ENCODE peak calls at places on chromosomes 13 and 19, in four cellular contexts. One of them, this sample, is unnamed.

GRCh38 chr13:43244482-43244881 is 221.1 kb downstream of the DNAJC15 start:
- DNase-seq in activated CD4-positive, alpha-beta T cell treated with anti-CD3 and anti-CD28 coated beads, Interleukin-2, amount 10 ng/mL, durations not matched to agents 7 days and 5 days: no peak
- DNase-seq in CD4-positive, CD25-positive, alpha-beta regulatory T cell: no peak
- DNase-seq in body of pancreas: no peak
- DNase-seq in this sample: no peak

GRCh38 chr19:28345811-28346210 is 867.1 kb downstream of the UQCRFS1 start:
- DNase-seq in activated CD4-positive, alpha-beta T cell treated with anti-CD3 and anti-CD28 coated beads, Interleukin-2, amount 10 ng/mL, durations not matched to agents 7 days and 5 days: no peak
- DNase-seq in CD4-positive, CD25-positive, alpha-beta regulatory T cell: no peak
- DNase-seq in body of pancreas: no peak
- DNase-seq in this sample: no peak

GRCh38 chr13:44972956-44973581 is 16.2 kb downstream of the NUFIP1 start:
- DNase-seq in CD4-positive, CD25-positive, alpha-beta regulatory T cell: peak; percentile 16
- DNase-seq in activated CD4-positive, alpha-beta T cell treated with anti-CD3 and anti-CD28 coated beads, Interleukin-2, amount 10 ng/mL, durations not matched to agents 7 days and 5 days: no peak
- DNase-seq in body of pancreas: no peak
- DNase-seq in this sample: no peak

GRCh38 chr13:44249439-44249838 is 124.2 kb upstream of the SERP2 start:
- DNase-seq in activated CD4-positive, alpha-beta T cell treated with anti-CD3 and anti-CD28 coated beads, Interleukin-2, amount 10 ng/mL, durations not matched to agents 7 days and 5 days: no peak
- DNase-seq in CD4-positive, CD25-positive, alpha-beta regulatory T cell: no peak
- DNase-seq in body of pancreas: peak; percentile 55
- DNase-seq in this sample: peak; percentile 66

GRCh38 chr19:56671613-56671994 is at the start of gene ZNF835:
- DNase-seq in CD4-positive, CD25-positive, alpha-beta regulatory T cell: peak; percentile 61
- DNase-seq in activated CD4-positive, alpha-beta T cell treated with anti-CD3 and anti-CD28 coated beads, Interleukin-2, amount 10 ng/mL, durations not matched to agents 7 days and 5 days: peak; percentile 82
- DNase-seq in body of pancreas: peak; percentile 90
- DNase-seq in this sample: peak; percentile 79

GRCh38 chr13:113461022-113461751 is 7.9 kb upstream of the ADPRHL1 start:
- DNase-seq in activated CD4-positive, alpha-beta T cell treated with anti-CD3 and anti-CD28 coated beads, Interleukin-2, amount 10 ng/mL, durations not matched to agents 7 days and 5 days: no peak
- DNase-seq in CD4-positive, CD25-positive, alpha-beta regulatory T cell: no peak
- DNase-seq in body of pancreas: no peak
- DNase-seq in this sample: no peak

GRCh38 chr19:40671404-40671803 is 19.0 kb downstream of the NUMBL start:
- DNase-seq in body of pancreas: no peak
- DNase-seq in activated CD4-positive, alpha-beta T cell treated with anti-CD3 and anti-CD28 coated beads, Interleukin-2, amount 10 ng/mL, durations not matched to agents 7 days and 5 days: no peak
- DNase-seq in CD4-positive, CD25-positive, alpha-beta regulatory T cell: no peak
- DNase-seq in this sample: no peak

GRCh38 chr13:51862965-51863364 is 1.2 kb downstream of the CCDC70 start:
- DNase-seq in CD4-positive, CD25-positive, alpha-beta regulatory T cell: no peak
- DNase-seq in body of pancreas: no peak
- DNase-seq in activated CD4-positive, alpha-beta T cell treated with anti-CD3 and anti-CD28 coated beads, Interleukin-2, amount 10 ng/mL, durations not matched to agents 7 days and 5 days: no peak
- DNase-seq in this sample: no peak

GRCh38 chr19:49749055-49749716 is 13.9 kb downstream of the TSKS start:
- DNase-seq in activated CD4-positive, alpha-beta T cell treated with anti-CD3 and anti-CD28 coated beads, Interleukin-2, amount 10 ng/mL, durations not matched to agents 7 days and 5 days: no peak
- DNase-seq in body of pancreas: no peak
- DNase-seq in CD4-positive, CD25-positive, alpha-beta regulatory T cell: no peak
- DNase-seq in this sample: no peak

GRCh38 chr13:103788061-103788652 is 721.9 kb upstream of the SLC10A2 start:
- DNase-seq in activated CD4-positive, alpha-beta T cell treated with anti-CD3 and anti-CD28 coated beads, Interleukin-2, amount 10 ng/mL, durations not matched to agents 7 days and 5 days: no peak
- DNase-seq in body of pancreas: no peak
- DNase-seq in CD4-positive, CD25-positive, alpha-beta regulatory T cell: no peak
- DNase-seq in this sample: no peak

GRCh38 chr13:110279684-110280083 is 27.3 kb downstream of the COL4A1 start:
- DNase-seq in body of pancreas: no peak
- DNase-seq in CD4-positive, CD25-positive, alpha-beta regulatory T cell: no peak
- DNase-seq in activated CD4-positive, alpha-beta T cell treated with anti-CD3 and anti-CD28 coated beads, Interleukin-2, amount 10 ng/mL, durations not matched to agents 7 days and 5 days: no peak
- DNase-seq in this sample: no peak

GRCh38 chr13:40666905-40667621 is 622 bp upstream of the FOXO1 start:
- DNase-seq in activated CD4-positive, alpha-beta T cell treated with anti-CD3 and anti-CD28 coated beads, Interleukin-2, amount 10 ng/mL, durations not matched to agents 7 days and 5 days: no peak
- DNase-seq in CD4-positive, CD25-positive, alpha-beta regulatory T cell: no peak
- DNase-seq in body of pancreas: peak; percentile 52
- DNase-seq in this sample: peak; percentile 20

GRCh38 chr19:7442423-7442822 is 46.4 kb downstream of the PEX11G start:
- DNase-seq in body of pancreas: no peak
- DNase-seq in activated CD4-positive, alpha-beta T cell treated with anti-CD3 and anti-CD28 coated beads, Interleukin-2, amount 10 ng/mL, durations not matched to agents 7 days and 5 days: no peak
- DNase-seq in CD4-positive, CD25-positive, alpha-beta regulatory T cell: no peak
- DNase-seq in this sample: no peak

GRCh38 chr19:19602136-19602712 is 16.3 kb downstream of the PBX4 start:
- DNase-seq in CD4-positive, CD25-positive, alpha-beta regulatory T cell: peak; percentile 82
- DNase-seq in body of pancreas: no peak
- DNase-seq in activated CD4-positive, alpha-beta T cell treated with anti-CD3 and anti-CD28 coated beads, Interleukin-2, amount 10 ng/mL, durations not matched to agents 7 days and 5 days: peak; percentile 54
- DNase-seq in this sample: no peak

GRCh38 chr19:391726-392374 is 17.1 kb downstream of the C2CD4C start:
- DNase-seq in CD4-positive, CD25-positive, alpha-beta regulatory T cell: no peak
- DNase-seq in activated CD4-positive, alpha-beta T cell treated with anti-CD3 and anti-CD28 coated beads, Interleukin-2, amount 10 ng/mL, durations not matched to agents 7 days and 5 days: no peak
- DNase-seq in body of pancreas: no peak
- DNase-seq in this sample: no peak

GRCh38 chr13:47680752-47681151 is 320.3 kb downstream of the SUCLA2 start:
- DNase-seq in body of pancreas: no peak
- DNase-seq in activated CD4-positive, alpha-beta T cell treated with anti-CD3 and anti-CD28 coated beads, Interleukin-2, amount 10 ng/mL, durations not matched to agents 7 days and 5 days: no peak
- DNase-seq in CD4-positive, CD25-positive, alpha-beta regulatory T cell: no peak
- DNase-seq in this sample: no peak

GRCh38 chr13:22229916-22230315 is 559.0 kb downstream of the FGF9 start:
- DNase-seq in activated CD4-positive, alpha-beta T cell treated with anti-CD3 and anti-CD28 coated beads, Interleukin-2, amount 10 ng/mL, durations not matched to agents 7 days and 5 days: no peak
- DNase-seq in body of pancreas: no peak
- DNase-seq in CD4-positive, CD25-positive, alpha-beta regulatory T cell: no peak
- DNase-seq in this sample: no peak

This sample was measured in prostate gland.